ENCODE peak calls at places on chromosomes 12 and 14, in ten cellular contexts. P is BE2C; F is astrocyte of the cerebellum; U is suprapubic skin; M is psoas muscle; C is effector memory CD4-positive, alpha-beta T cell; J is A549; V is tibial artery; A is cardiac muscle cell; Y is OCI-LY7. L is an unnamed sample.

GRCh38 chr14:23542261-23542660 is 9.3 kb downstream of the ZFHX2 start:
- DNase-seq in J (no peak), M (no peak), P (no peak), F (no peak), U (no peak), A (no peak), C (no peak), Y (no peak), V (no peak), L (no peak)

GRCh38 chr12:102050660-102051430 is 10.9 kb downstream of the WASHC3 start:
- DNase-seq in M (no peak), P (no peak), U (no peak), J (no peak), A (no peak), Y (no peak), F (no peak), C (no peak), V (no peak), L (no peak)

GRCh38 chr12:39102474-39103209 is 197.3 kb upstream of the CPNE8 start:
- DNase-seq in F (no peak), J (no peak), M (no peak), U (no peak), P (no peak), Y (no peak), V (no peak), A (no peak), C (no peak), L (no peak)

GRCh38 chr12:66036317-66036716 is 94.2 kb downstream of the LLPH start:
- DNase-seq in P (no peak), U (no peak), F (peak; percentile 84), Y (no peak), C (no peak), J (peak; percentile 15), V (peak; percentile 22), M (peak; percentile 58), A (peak; percentile 77), L (peak; percentile 77)

GRCh38 chr12:94983321-94983720 is 20.2 kb downstream of the NDUFA12 start:
- DNase-seq in U (no peak), P (no peak), Y (no peak), V (no peak), A (no peak), J (no peak), F (no peak), M (no peak), C (no peak), L (no peak)

GRCh38 chr12:89084751-89085150 is 267.6 kb downstream of the DUSP6 start:
- DNase-seq in C (no peak), Y (no peak), U (no peak), J (no peak), P (no peak), M (no peak), A (no peak), F (peak; percentile 72), V (no peak), L (no peak)

GRCh38 chr12:24534632-24535031 is 414.3 kb downstream of the BCAT1 start:
- DNase-seq in J (no peak), Y (no peak), C (no peak), A (no peak), F (no peak), U (no peak), M (no peak), V (no peak), P (no peak), L (no peak)

GRCh38 chr12:120221576-120221900 is 20.6 kb upstream of the RPLP0 start:
- DNase-seq in C (no peak), Y (no peak), F (no peak), M (no peak), V (no peak), J (no peak), P (no peak), U (no peak), A (no peak), L (no peak)

GRCh38 chr14:21097616-21098133 is 780 bp downstream of the ZNF219 start:
- DNase-seq in F (no peak), J (no peak), Y (peak; percentile 37), U (no peak), V (no peak), P (no peak), M (no peak), C (no peak), A (peak; percentile 62), L (no peak)
- H3K4me3 ChIP-seq in F (peak overlapping the region; percentile 15), J (peak overlapping the region; percentile 62), Y (peak overlapping the region; percentile 61), U (peak overlapping the region; percentile 81), V (peak overlapping the region; percentile 71), P (peak overlapping the region; percentile 30), M (peak overlapping the region; percentile 52), C (peak overlapping the region; percentile 20), A (peak overlapping the region; percentile 73), L (peak overlapping the region; percentile 9)

GRCh38 chr14:68283378-68284123 is 464.0 kb downstream of the RAD51B start:
- DNase-seq in J (no peak), C (peak; percentile 31), Y (peak; percentile 96), V (peak; percentile 32), P (no peak), U (peak; percentile 80), M (peak; percentile 62), A (no peak), F (no peak), L (no peak)

GRCh38 chr14:68285421-68286179 is 466.0 kb downstream of the RAD51B start:
- DNase-seq in J (no peak), P (no peak), A (no peak), M (no peak), V (no peak), F (no peak), U (no peak), C (peak; percentile 37), Y (peak; percentile 79), L (no peak)

GRCh38 chr14:68284333-68284732 is 464.8 kb downstream of the RAD51B start:
- DNase-seq in P (no peak), Y (no peak), U (no peak), M (no peak), F (no peak), J (no peak), A (no peak), C (no peak), V (no peak), L (no peak)

GRCh38 chr14:68286667-68287066 is 467.1 kb downstream of the RAD51B start:
- DNase-seq in U (no peak), M (no peak), F (no peak), V (no peak), Y (no peak), J (no peak), P (no peak), C (no peak), A (no peak), L (no peak)

GRCh38 chr14:68284834-68285233 is 465.3 kb downstream of the RAD51B start:
- DNase-seq in J (no peak), Y (peak; percentile 48), F (no peak), A (no peak), M (no peak), C (no peak), V (no peak), P (no peak), U (no peak), L (no peak)
- H3K4me3 ChIP-seq in J (no peak overlapping the region), Y (peak overlapping the region; percentile 25), F (no peak overlapping the region), A (no peak overlapping the region), M (no peak overlapping the region), C (no peak overlapping the region), V (no peak overlapping the region), P (no peak overlapping the region), U (no peak overlapping the region), L (no peak overlapping the region)

DNA sequence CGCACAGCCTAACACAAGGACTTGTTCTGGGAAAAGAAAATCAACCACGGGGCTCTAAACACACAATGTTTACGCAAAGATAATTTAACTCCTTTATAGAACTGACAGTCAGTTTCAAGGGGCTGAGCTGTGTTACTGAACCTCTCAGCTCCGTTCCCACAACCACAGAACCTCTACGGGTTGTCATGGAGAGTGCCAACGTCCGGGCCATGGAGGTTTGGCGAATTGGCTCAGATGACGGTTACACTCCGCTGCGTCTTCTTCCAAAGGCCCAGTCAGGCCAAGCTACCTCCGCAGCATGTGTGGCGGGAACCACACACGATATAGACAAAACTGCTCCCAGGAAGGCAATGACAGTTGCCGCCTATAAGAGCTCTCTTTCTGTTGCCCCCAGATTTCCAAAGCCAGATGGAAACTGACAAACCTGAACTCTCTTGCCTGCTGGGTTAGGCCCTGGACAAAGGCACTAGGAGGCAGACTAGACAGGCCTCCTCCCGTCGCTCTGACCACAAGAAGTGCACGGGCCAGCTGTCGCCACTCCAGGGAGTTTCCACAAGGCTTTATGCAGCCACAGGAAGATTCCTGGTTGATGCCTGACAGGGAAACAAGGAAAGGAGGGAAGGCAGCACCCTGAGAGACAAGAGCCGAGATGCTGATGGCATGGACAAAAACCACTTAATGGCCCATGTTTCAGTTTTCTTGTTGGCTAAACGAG is 30.3 kb downstream of the CCDC88C start:
- DNase-seq in P (no peak), V (no peak), Y (no peak), U (no peak), M (peak; percentile 26), C (no peak), A (peak; percentile 71), F (peak; percentile 51), J (no peak), L (no peak)
- H3K4me3 ChIP-seq in P (no peak overlapping the region), V (no peak overlapping the region), Y (no peak overlapping the region), U (no peak overlapping the region), M (no peak overlapping the region), C (no peak overlapping the region), A (no peak overlapping the region), F (no peak overlapping the region), J (no peak overlapping the region), L (no peak overlapping the region)

GRCh38 chr12:57895337-57896138 is 45.8 kb upstream of the ATP23 start:
- DNase-seq in P (no peak), U (peak; percentile 16), Y (peak; percentile 49), A (no peak), J (no peak), F (no peak), C (no peak), V (no peak), M (no peak), L (no peak)

GRCh38 chr12:57891639-57892228 is 45.2 kb upstream of the CTDSP2 start:
- DNase-seq in C (no peak), M (no peak), J (no peak), V (no peak), P (no peak), A (no peak), Y (no peak), F (no peak), U (peak; percentile 66), L (no peak)

GRCh38 chr12:57894577-57895292 is 46.6 kb upstream of the ATP23 start:
- DNase-seq in U (no peak), J (no peak), C (no peak), P (no peak), V (no peak), F (no peak), Y (peak; percentile 80), A (no peak), M (no peak), L (no peak)

GRCh38 chr12:57892232-57892987 is 45.9 kb upstream of the CTDSP2 start:
- DNase-seq in F (no peak), Y (no peak), C (no peak), J (no peak), P (no peak), A (no peak), U (peak; percentile 47), V (no peak), M (no peak), L (no peak)

DNA sequence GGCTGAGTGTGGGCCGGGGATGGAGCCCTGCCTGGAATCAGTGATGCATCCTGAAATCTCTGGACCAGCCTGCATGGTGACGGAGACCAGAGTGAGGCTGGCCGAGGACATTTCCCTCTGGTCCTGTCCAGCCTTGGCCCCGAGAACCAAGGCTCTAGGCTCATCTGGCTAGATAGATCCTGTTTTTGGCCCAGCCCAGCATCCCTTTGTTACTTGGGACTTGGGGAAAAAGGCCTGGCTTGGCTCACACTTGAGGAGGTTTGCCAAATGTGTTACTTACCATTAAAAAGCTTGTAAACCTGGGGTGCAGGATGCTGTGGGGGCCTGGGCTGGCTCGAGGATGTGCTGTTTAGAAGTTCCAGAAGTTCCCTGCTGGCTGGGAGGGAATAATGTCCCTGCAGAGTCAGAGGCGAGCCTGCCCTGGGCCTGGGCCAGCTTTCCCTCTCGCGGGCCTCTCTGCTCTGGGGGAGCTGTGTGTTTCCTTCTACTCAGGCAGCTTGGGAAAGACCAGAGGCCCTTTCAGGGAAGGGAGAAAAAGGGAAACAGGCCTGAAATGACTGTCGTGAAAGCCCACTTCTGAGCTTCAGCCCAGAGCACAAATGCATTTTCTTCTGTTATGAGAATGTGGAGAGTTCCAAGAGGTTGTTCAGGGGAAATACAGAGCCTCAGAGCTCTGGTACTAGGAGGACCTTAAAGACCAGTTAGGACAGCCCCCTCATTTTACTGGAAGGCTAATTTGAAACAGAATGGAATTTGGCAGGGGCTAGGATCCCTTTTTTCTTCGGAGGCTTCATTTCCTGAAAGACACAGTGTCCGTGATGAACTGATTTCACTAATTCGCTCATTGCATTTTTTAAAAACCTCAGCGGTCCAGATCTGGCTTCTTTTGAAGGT is 47.2 kb upstream of the CTDSP2 start:
- DNase-seq in F (peak; percentile 88), U (peak; percentile 96), J (no peak), V (peak; percentile 91), Y (no peak), C (no peak), A (peak; percentile 85), M (peak; percentile 96), P (peak; percentile 78), L (no peak)
- H3K4me3 ChIP-seq in F (peak overlapping the region; percentile 26), U (peak overlapping the region; percentile 4), J (no peak overlapping the region), V (no peak overlapping the region), Y (no peak overlapping the region), C (no peak overlapping the region), A (no peak overlapping the region), M (peak overlapping the region; percentile 42), P (no peak overlapping the region), L (no peak overlapping the region)

L was measured in RWPE2.